ENCODE peak calls at places on chromosomes 11 and 22, in six cellular contexts. One of them, this sample, is unnamed.

GRCh38 chr22:30922151-30922611 is 46.4 kb downstream of the MORC2 start:
- DNase-seq in heart left ventricle: peak
- DNase-seq in coronary artery: no peak
- DNase-seq in IMR-90: peak
- DNase-seq in NB4: peak
- DNase-seq in fibroblast of the aortic adventitia: peak
- DNase-seq in this sample: peak

GRCh38 chr11:20010106-20010860 is 150.0 kb downstream of the DBX1 start:
- DNase-seq in IMR-90: no peak
- DNase-seq in coronary artery: no peak
- DNase-seq in heart left ventricle: no peak
- DNase-seq in NB4: no peak
- DNase-seq in fibroblast of the aortic adventitia: no peak
- DNase-seq in this sample: no peak

GRCh38 chr11:108135845-108136599 is 14.7 kb downstream of the ACAT1 start:
- DNase-seq in fibroblast of the aortic adventitia: peak
- DNase-seq in IMR-90: peak
- DNase-seq in coronary artery: no peak
- DNase-seq in heart left ventricle: no peak
- DNase-seq in NB4: peak
- DNase-seq in this sample: peak

GRCh38 chr11:111819161-111820058 is 52.0 kb downstream of the ALG9 start:
- DNase-seq in heart left ventricle: peak
- DNase-seq in IMR-90: peak
- DNase-seq in coronary artery: no peak
- DNase-seq in NB4: peak
- DNase-seq in fibroblast of the aortic adventitia: peak
- DNase-seq in this sample: peak

GRCh38 chr11:115193931-115194797 is 310.1 kb downstream of the CADM1 start:
- DNase-seq in NB4: no peak
- DNase-seq in heart left ventricle: no peak
- DNase-seq in IMR-90: no peak
- DNase-seq in coronary artery: no peak
- DNase-seq in fibroblast of the aortic adventitia: no peak
- DNase-seq in this sample: no peak

GRCh38 chr11:69249086-69249640 is 44.8 kb upstream of the MYEOV start:
- DNase-seq in NB4: no peak
- DNase-seq in heart left ventricle: no peak
- DNase-seq in fibroblast of the aortic adventitia: no peak
- DNase-seq in IMR-90: no peak
- DNase-seq in coronary artery: no peak
- DNase-seq in this sample: no peak

GRCh38 chr22:39212721-39213376 is 31.9 kb downstream of the PDGFB start:
- DNase-seq in NB4: peak
- DNase-seq in IMR-90: no peak
- DNase-seq in heart left ventricle: no peak
- DNase-seq in coronary artery: peak
- DNase-seq in fibroblast of the aortic adventitia: peak
- DNase-seq in this sample: no peak

GRCh38 chr22:42375982-42376381 is 56.2 kb downstream of the NFAM1 start:
- DNase-seq in IMR-90: no peak
- DNase-seq in heart left ventricle: peak
- DNase-seq in fibroblast of the aortic adventitia: no peak
- DNase-seq in NB4: no peak
- DNase-seq in coronary artery: no peak
- DNase-seq in this sample: no peak

GRCh38 chr11:12162652-12163051 is 52.3 kb downstream of the MICAL2 start:
- DNase-seq in coronary artery: no peak
- DNase-seq in fibroblast of the aortic adventitia: no peak
- DNase-seq in NB4: no peak
- DNase-seq in heart left ventricle: no peak
- DNase-seq in IMR-90: no peak
- DNase-seq in this sample: no peak

GRCh38 chr11:20047755-20048154 is 112.5 kb downstream of the DBX1 start:
- DNase-seq in heart left ventricle: no peak
- DNase-seq in NB4: no peak
- DNase-seq in IMR-90: no peak
- DNase-seq in coronary artery: no peak
- DNase-seq in fibroblast of the aortic adventitia: no peak
- DNase-seq in this sample: no peak

GRCh38 chr22:36156515-36157419 is 3.8 kb downstream of the APOL3 start:
- DNase-seq in NB4: peak
- DNase-seq in IMR-90: peak
- DNase-seq in heart left ventricle: peak
- DNase-seq in coronary artery: peak
- DNase-seq in fibroblast of the aortic adventitia: peak
- DNase-seq in this sample: peak

GRCh38 chr11:68353669-68354068 is 41.3 kb downstream of the LRP5 start:
- DNase-seq in heart left ventricle: no peak
- DNase-seq in fibroblast of the aortic adventitia: no peak
- DNase-seq in coronary artery: no peak
- DNase-seq in NB4: no peak
- DNase-seq in IMR-90: no peak
- DNase-seq in this sample: no peak

GRCh38 chr11:114275295-114275694 is 20.9 kb upstream of the NNMT start:
- DNase-seq in NB4: no peak
- DNase-seq in IMR-90: no peak
- DNase-seq in fibroblast of the aortic adventitia: no peak
- DNase-seq in heart left ventricle: peak
- DNase-seq in coronary artery: peak
- DNase-seq in this sample: no peak

GRCh38 chr11:17563961-17564686 is 17.1 kb downstream of the OTOG start:
- DNase-seq in IMR-90: no peak
- DNase-seq in coronary artery: peak
- DNase-seq in heart left ventricle: no peak
- DNase-seq in NB4: no peak
- DNase-seq in fibroblast of the aortic adventitia: no peak
- DNase-seq in this sample: no peak

GRCh38 chr11:124581817-124582216 is 12.0 kb downstream of the OR8A1 start:
- DNase-seq in NB4: no peak
- DNase-seq in IMR-90: no peak
- DNase-seq in heart left ventricle: no peak
- DNase-seq in coronary artery: no peak
- DNase-seq in fibroblast of the aortic adventitia: no peak
- DNase-seq in this sample: no peak

GRCh38 chr22:37907036-37907954 is 1.2 kb downstream of the MICALL1 start:
- DNase-seq in coronary artery: no peak
- DNase-seq in NB4: no peak
- DNase-seq in fibroblast of the aortic adventitia: no peak
- DNase-seq in IMR-90: peak
- DNase-seq in heart left ventricle: no peak
- DNase-seq in this sample: no peak

GRCh38 chr22:37909756-37910155 is 3.7 kb downstream of the MICALL1 start:
- DNase-seq in NB4: no peak
- DNase-seq in coronary artery: no peak
- DNase-seq in IMR-90: no peak
- DNase-seq in fibroblast of the aortic adventitia: no peak
- DNase-seq in heart left ventricle: no peak
- DNase-seq in this sample: no peak

GRCh38 chr22:37905534-37906363 is at the start of gene MICALL1:
- DNase-seq in coronary artery: no peak
- DNase-seq in heart left ventricle: peak
- DNase-seq in IMR-90: peak
- DNase-seq in NB4: peak
- DNase-seq in fibroblast of the aortic adventitia: peak
- DNase-seq in this sample: peak

GRCh38 chr22:37904572-37905533 is 1.2 kb upstream of the MICALL1 start:
- DNase-seq in NB4: peak
- DNase-seq in coronary artery: no peak
- DNase-seq in IMR-90: peak
- DNase-seq in fibroblast of the aortic adventitia: peak
- DNase-seq in heart left ventricle: peak
- DNase-seq in this sample: peak

GRCh38 chr22:37906364-37907008 is 389 bp downstream of the MICALL1 start:
- DNase-seq in IMR-90: no peak
- DNase-seq in NB4: peak
- DNase-seq in heart left ventricle: no peak
- DNase-seq in fibroblast of the aortic adventitia: no peak
- DNase-seq in coronary artery: no peak
- DNase-seq in this sample: no peak
- TF ChIP-seq CTCF in IMR-90: no peak
- TF ChIP-seq CTCF in NB4: no peak
- TF ChIP-seq CTCF in heart left ventricle: no peak
- TF ChIP-seq CTCF in fibroblast of the aortic adventitia: no peak
- TF ChIP-seq CTCF in coronary artery: no peak
- TF ChIP-seq CTCF in this sample: no peak

DNA sequence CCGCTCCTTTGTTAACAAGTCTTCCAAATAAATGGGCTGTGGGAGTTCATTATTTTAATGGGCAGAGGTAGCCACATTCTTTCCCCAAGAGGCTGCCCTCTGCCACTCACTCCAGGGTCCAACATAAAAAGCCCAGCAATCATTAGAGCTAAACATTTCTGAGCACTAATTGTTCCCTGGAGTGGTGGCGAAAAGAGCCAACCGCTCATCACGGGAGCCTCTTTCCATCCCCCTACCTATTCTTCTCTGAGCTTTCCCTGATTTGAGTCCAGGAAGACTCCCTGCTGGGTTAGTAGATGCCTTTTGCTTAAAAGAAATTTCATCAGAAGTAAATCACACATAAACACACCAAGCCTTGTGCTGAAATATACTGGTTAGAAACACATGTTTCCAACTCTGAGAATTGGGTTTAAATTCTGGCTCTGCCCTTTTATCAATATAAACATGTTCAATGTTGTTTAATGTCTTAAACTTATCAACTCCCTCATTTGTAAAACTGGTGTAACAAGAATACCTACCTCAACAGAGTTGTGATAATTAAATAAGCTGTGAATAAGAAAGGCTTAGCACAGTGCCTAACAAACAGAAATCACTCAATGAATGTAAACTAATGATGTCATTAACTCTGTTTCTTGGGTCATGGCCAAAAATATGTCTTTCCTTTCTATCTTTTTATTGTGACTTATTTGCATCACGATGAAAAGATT is at the start of gene OR5A2:
- DNase-seq in fibroblast of the aortic adventitia: no peak
- DNase-seq in heart left ventricle: no peak
- DNase-seq in NB4: no peak
- DNase-seq in IMR-90: no peak
- DNase-seq in coronary artery: no peak
- DNase-seq in this sample: peak
- H3K4me3 ChIP-seq in fibroblast of the aortic adventitia: no peak
- H3K4me3 ChIP-seq in heart left ventricle: no peak
- H3K4me3 ChIP-seq in NB4: no peak
- H3K4me3 ChIP-seq in IMR-90: no peak
- H3K4me3 ChIP-seq in coronary artery: no peak
- H3K4me3 ChIP-seq in this sample: no peak

DNA sequence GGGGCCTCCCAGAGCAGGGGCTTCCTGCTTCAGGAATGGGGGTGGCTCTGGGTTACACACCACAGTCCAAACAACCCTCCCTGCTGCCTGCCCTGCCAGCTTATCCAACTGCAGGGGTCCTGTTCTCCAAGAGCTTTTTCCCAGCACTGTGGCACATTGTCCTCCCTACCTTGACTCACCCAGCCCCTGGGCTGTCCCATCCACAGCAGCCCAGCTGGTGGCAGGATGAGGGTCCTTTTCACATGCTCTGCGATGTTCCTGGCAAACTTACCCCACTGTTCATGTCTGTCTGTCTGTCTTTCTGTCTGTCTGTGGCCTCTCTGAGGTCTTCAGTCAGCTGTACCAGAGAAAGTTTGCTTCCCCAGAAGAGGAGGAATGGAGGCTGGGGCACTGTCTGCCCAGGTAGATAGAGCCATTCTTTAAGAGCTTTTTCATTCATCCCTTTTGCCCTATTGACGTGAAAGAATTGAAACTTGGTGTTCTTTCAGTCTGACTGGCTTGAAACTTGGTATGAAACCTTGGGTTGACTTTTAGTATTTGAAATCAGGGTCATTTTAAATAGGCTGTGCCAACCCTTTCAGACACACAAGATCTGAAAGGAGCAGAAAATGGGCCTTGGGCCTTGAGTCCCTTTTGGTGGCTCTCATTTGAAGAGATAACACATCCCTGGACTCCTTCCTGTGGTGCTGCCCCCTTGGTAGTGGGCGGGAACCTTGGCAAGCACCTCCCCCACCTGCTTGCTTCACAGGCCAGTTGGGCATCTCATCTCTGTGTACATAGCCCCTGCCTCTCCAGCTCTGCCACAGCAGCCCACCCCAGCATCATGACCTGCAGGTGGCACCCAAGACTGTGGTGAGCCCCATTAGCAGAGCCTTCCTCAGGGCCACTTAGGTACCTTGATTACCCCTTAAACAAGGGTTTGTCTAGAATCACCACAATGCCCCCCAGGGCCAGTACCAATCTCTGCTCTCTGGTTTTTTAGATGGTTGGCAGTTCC is 74.6 kb upstream of the SUSD2 start:
- DNase-seq in coronary artery: no peak
- DNase-seq in heart left ventricle: peak
- DNase-seq in NB4: peak
- DNase-seq in fibroblast of the aortic adventitia: peak
- DNase-seq in IMR-90: no peak
- DNase-seq in this sample: no peak
- TF ChIP-seq CTCF in coronary artery: peak
- TF ChIP-seq CTCF in heart left ventricle: peak
- TF ChIP-seq CTCF in NB4: peak
- TF ChIP-seq CTCF in fibroblast of the aortic adventitia: peak
- TF ChIP-seq CTCF in IMR-90: peak
- TF ChIP-seq CTCF in this sample: peak

GRCh38 chr11:102191832-102192231 is 81.6 kb downstream of the YAP1 start:
- DNase-seq in coronary artery: no peak
- DNase-seq in fibroblast of the aortic adventitia: no peak
- DNase-seq in IMR-90: no peak
- DNase-seq in heart left ventricle: no peak
- DNase-seq in NB4: no peak
- DNase-seq in this sample: no peak
- H3K4me3 ChIP-seq in coronary artery: no peak
- H3K4me3 ChIP-seq in fibroblast of the aortic adventitia: no peak
- H3K4me3 ChIP-seq in IMR-90: no peak
- H3K4me3 ChIP-seq in heart left ventricle: no peak
- H3K4me3 ChIP-seq in NB4: no peak
- H3K4me3 ChIP-seq in this sample: no peak

This sample was measured in astrocyte of the spinal cord.